ENCODE peak calls at places on chromosomes 4 and X, in four cellular contexts. K, E, R and U are unnamed samples.

GRCh38 chr4:182807346-182807745 is 109.8 kb downstream of the DCTD start:
- DNase-seq in K (no peak), E (no peak), R (no peak), U (no peak)

GRCh38 chr4:38872620-38873019 is 5.0 kb downstream of the FAM114A1 start:
- DNase-seq in K (no peak), E (peak), R (no peak), U (peak)

GRCh38 chrX:15334561-15334960 is 762 bp downstream of the PIGA start:
- DNase-seq in K (no peak), E (no peak), R (no peak), U (no peak)

GRCh38 chr4:38717604-38718003 is 53.6 kb downstream of the KLF3 start:
- DNase-seq in K (no peak), E (no peak), R (no peak), U (peak)

GRCh38 chr4:74042681-74043080 is 4.2 kb upstream of the CXCL3 start:
- DNase-seq in K (no peak), E (no peak), R (no peak), U (no peak)

GRCh38 chrX:55057691-55058249 is 17.1 kb upstream of the PAGE2B start:
- DNase-seq in K (peak), E (peak), R (no peak), U (peak)

GRCh38 chr4:10063544-10064300 is 42.4 kb upstream of the SLC2A9 start:
- DNase-seq in K (peak), E (peak), R (peak), U (peak)

GRCh38 chrX:15475486-15475885 is 17.6 kb downstream of the PIR start:
- DNase-seq in K (no peak), E (no peak), R (no peak), U (no peak)

GRCh38 chr4:25667931-25668557 is 12.4 kb downstream of the SLC34A2 start:
- DNase-seq in K (peak), E (no peak), R (no peak), U (peak)